ENCODE peak calls at places on chromosomes 5 and 9, in six cellular contexts. V, M, Q, E, S and P are unnamed samples.

GRCh38 chr9:97526895-97527575 is 25.6 kb downstream of the TMOD1 start:
- DNase-seq in V (no peak), M (no peak), Q (peak), E (no peak), S (no peak), P (no peak)

GRCh38 chr5:39580702-39581498 is 156.1 kb upstream of the DAB2 start:
- DNase-seq in V (no peak), M (no peak), Q (no peak), E (no peak), S (peak), P (no peak)

GRCh38 chr5:136123236-136123768 is 9.3 kb upstream of the SMAD5 start:
- DNase-seq in V (peak), M (no peak), Q (no peak), E (no peak), S (peak), P (no peak)

GRCh38 chr9:99085949-99086948 is 18.7 kb upstream of the TGFBR1 start:
- DNase-seq in V (no peak), M (no peak), Q (no peak), E (no peak), S (peak), P (peak)

GRCh38 chr5:116539222-116539621 is 35.4 kb downstream of the SEMA6A start:
- DNase-seq in V (no peak), M (no peak), Q (no peak), E (no peak), S (no peak), P (no peak)

GRCh38 chr5:142390303-142390840 is 65.6 kb upstream of the SPRY4 start:
- DNase-seq in V (no peak), M (no peak), Q (no peak), E (no peak), S (no peak), P (no peak)

GRCh38 chr5:158776681-158777080 is 323.0 kb downstream of the EBF1 start:
- DNase-seq in V (no peak), M (no peak), Q (no peak), E (no peak), S (no peak), P (no peak)

GRCh38 chr5:89377752-89378455 is 494.9 kb upstream of the MEF2C start:
- DNase-seq in V (no peak), M (no peak), Q (no peak), E (no peak), S (no peak), P (no peak)

GRCh38 chr9:135810806-135811575 is 96.4 kb downstream of the CAMSAP1 start:
- DNase-seq in V (no peak), M (no peak), Q (no peak), E (no peak), S (no peak), P (no peak)

GRCh38 chr5:75050415-75050814 is 1.9 kb downstream of the GCNT4 start:
- DNase-seq in V (peak), M (no peak), Q (no peak), E (no peak), S (no peak), P (no peak)

GRCh38 chr9:13728121-13728520 is 448.6 kb upstream of the MPDZ start:
- DNase-seq in V (no peak), M (no peak), Q (no peak), E (no peak), S (no peak), P (no peak)

GRCh38 chr9:133492061-133493021 is 13.4 kb upstream of the SLC2A6 start:
- DNase-seq in V (no peak), M (no peak), Q (no peak), E (no peak), S (no peak), P (no peak)

GRCh38 chr5:141654298-141654697 is 3.1 kb upstream of the FCHSD1 start:
- DNase-seq in V (no peak), M (no peak), Q (no peak), E (no peak), S (peak), P (no peak)

GRCh38 chr9:111909444-111909843 is 12.8 kb downstream of the UGCG start:
- DNase-seq in V (no peak), M (no peak), Q (no peak), E (no peak), S (no peak), P (no peak)

GRCh38 chr9:133335924-133336811 is at the start of gene SURF6:
- DNase-seq in V (peak), M (peak), Q (peak), E (peak), S (peak), P (peak)

GRCh38 chr9:12497790-12498189 is 195.4 kb upstream of the TYRP1 start:
- DNase-seq in V (no peak), M (no peak), Q (no peak), E (no peak), S (no peak), P (no peak)

GRCh38 chr9:91946825-91947224 is 3.2 kb downstream of the ROR2 start:
- DNase-seq in V (no peak), M (no peak), Q (no peak), E (no peak), S (peak), P (no peak)

GRCh38 chr5:12003680-12004079 is 99.4 kb upstream of the CTNND2 start:
- DNase-seq in V (no peak), M (no peak), Q (no peak), E (no peak), S (no peak), P (no peak)

GRCh38 chr9:72577212-72577753 is 55.9 kb downstream of the TMC1 start:
- DNase-seq in V (peak), M (peak), Q (peak), E (no peak), S (peak), P (no peak)

DNA sequence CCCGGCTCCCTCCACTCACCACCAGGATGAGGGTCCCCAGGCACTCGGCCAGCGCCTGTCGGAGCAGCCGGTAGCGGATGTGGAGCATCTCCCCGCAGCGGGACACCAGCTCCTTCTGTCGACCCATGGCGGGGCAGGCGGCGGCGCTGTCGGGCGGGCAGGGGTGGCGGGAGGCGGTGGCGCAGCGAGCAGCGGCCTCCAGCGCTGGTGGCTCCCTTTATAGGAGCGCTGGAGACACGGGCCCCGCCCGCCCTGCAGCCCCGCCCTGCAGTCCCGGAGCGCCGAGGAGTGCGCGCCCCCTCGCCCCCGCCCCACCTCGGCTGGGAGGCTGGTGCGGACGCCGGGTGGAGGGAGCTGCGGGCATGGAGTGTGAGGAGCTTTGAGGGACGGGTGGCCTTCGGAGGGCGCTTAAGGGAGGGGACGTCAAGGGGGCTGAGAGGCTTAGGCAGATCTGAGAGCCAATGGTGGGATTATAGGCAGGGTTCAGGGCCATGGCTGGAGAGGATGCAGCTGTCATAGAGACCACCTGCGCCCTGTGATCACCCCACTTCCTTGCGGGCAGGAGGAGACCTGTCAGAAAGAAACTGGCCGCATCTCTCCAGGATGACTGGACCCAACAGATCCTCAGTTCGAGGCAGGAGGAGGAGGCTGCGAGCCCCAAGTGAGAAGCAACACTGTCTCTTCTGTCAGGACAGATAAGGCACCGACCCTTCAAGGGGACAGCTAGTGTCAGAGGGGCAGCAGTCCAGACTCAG is at the start of gene AQP3:
- DNase-seq in V (peak), M (peak), Q (peak), E (no peak), S (no peak), P (peak)
- TF ChIP-seq CTCF in V (peak), M (no peak), Q (peak), E (peak), S (peak), P (peak)

GRCh38 chr5:43042626-43043399 is 2.7 kb upstream of the ANXA2R start:
- DNase-seq in V (no peak), M (peak), Q (peak), E (no peak), S (peak), P (peak)
- TF ChIP-seq POLR2A in V (no peak), M (peak), Q (peak), E (peak), S (no peak), P (no peak)

GRCh38 chr9:130167927-130168326 is 4.3 kb upstream of the NCS1 start:
- DNase-seq in V (no peak), M (no peak), Q (no peak), E (no peak), S (no peak), P (no peak)
- TF ChIP-seq CTCF in V (no peak), M (no peak), Q (no peak), E (no peak), S (no peak), P (no peak)

GRCh38 chr9:131500939-131501541 is 1.7 kb upstream of the POMT1 start:
- DNase-seq in V (no peak), M (no peak), Q (no peak), E (no peak), S (peak), P (no peak)
- TF ChIP-seq POLR2A in V (no peak), M (no peak), Q (no peak), E (no peak), S (no peak), P (no peak)

DNA sequence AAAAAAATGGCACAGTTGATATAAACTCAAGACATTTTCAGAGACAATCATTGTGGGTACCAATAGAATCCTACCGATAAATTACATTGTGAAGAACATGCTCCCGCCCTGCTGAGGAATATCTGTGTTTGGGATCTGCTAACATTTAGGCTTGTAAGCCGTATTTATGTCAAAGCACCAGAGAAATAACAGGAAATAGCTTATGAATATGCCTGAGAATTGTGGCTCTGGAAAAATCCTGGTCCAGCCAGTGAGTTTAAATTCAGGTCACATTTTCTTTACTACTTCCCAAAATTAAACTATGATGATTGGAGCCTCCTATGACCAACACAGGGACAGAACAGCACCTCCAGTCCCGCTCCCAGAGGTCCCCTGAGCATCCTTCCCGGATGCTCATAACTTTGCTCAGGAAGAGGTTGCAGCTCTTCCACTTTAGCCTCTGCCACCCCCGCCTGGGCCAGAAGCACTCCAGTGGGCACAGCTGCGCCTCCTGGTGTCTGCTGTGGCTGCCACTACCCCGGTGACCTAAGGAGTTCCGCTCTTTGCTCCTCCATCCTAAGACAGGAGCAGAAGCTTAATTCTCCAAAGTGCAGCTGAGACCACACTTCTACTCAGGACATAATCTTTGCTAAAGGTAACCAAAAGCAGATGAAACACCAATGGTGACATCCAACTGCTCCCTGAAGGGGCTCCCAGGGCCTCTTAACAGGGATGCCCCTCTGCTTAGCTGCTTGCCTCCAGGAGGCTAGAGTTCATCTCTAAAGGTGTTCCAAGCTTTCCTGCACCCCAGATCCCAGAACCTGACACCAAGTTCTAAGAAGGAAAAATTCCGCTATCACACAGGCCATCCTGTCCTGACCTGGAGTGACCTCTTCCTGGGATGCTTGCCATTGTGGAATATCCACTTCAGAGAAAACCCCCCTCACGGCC is 58.8 kb downstream of the SLC1A1 start:
- DNase-seq in V (peak), M (no peak), Q (peak), E (no peak), S (no peak), P (peak)
- TF ChIP-seq CTCF in V (peak), M (no peak), Q (no peak), E (no peak), S (no peak), P (no peak)

GRCh38 chr9:137303031-137303892 is 1.2 kb upstream of the NRARP start:
- DNase-seq in V (no peak), M (peak), Q (no peak), E (no peak), S (no peak), P (no peak)

GRCh38 chr9:137301086-137301947 is 754 bp downstream of the NRARP start:
- DNase-seq in V (no peak), M (no peak), Q (no peak), E (no peak), S (peak), P (no peak)

GRCh38 chr9:137303893-137304382 is 1.9 kb upstream of the NRARP start:
- DNase-seq in V (no peak), M (no peak), Q (no peak), E (no peak), S (no peak), P (no peak)

GRCh38 chr9:137300607-137301085 is 1.4 kb downstream of the NRARP start:
- DNase-seq in V (no peak), M (no peak), Q (no peak), E (no peak), S (peak), P (no peak)

GRCh38 chr9:137302176-137303030 is at the start of gene NRARP:
- DNase-seq in V (peak), M (peak), Q (peak), E (peak), S (peak), P (peak)
- TF ChIP-seq POLR2A in V (peak), M (peak), Q (peak), E (peak), S (peak), P (no peak)